ENCODE peak calls at places on chromosomes 4 and X, in four cellular contexts. One of them, this sample, is unnamed. For H3K36me3 and H3K9me3, the result is how much of the 10 kb centered on the place peaks cover.

GRCh38 chr4:88765729-88766128 is 68.1 kb upstream of the NAP1L5 start:
- DNase-seq in fibroblast of lung: peak
- DNase-seq in uterus: no peak
- DNase-seq in esophagus squamous epithelium: no peak
- DNase-seq in this sample: peak

GRCh38 chr4:17552427-17552826 is 24.6 kb upstream of the LAP3 start:
- DNase-seq in fibroblast of lung: no peak
- DNase-seq in uterus: no peak
- DNase-seq in esophagus squamous epithelium: no peak
- DNase-seq in this sample: no peak

GRCh38 chrX:64853424-64853823 is 122.8 kb downstream of the ZC4H2 start:
- DNase-seq in fibroblast of lung: no peak
- DNase-seq in uterus: no peak
- DNase-seq in esophagus squamous epithelium: no peak
- DNase-seq in this sample: no peak

GRCh38 chr4:31516520-31516919 is 796.4 kb downstream of the PCDH7 start:
- DNase-seq in fibroblast of lung: no peak
- DNase-seq in uterus: no peak
- DNase-seq in esophagus squamous epithelium: no peak
- DNase-seq in this sample: no peak

GRCh38 chrX:69096963-69097362 is 68.3 kb downstream of the PJA1 start:
- DNase-seq in fibroblast of lung: no peak
- DNase-seq in uterus: no peak
- DNase-seq in esophagus squamous epithelium: no peak
- DNase-seq in this sample: no peak

GRCh38 chrX:118188977-118189376 is 72.4 kb upstream of the KLHL13 start:
- DNase-seq in fibroblast of lung: no peak
- DNase-seq in uterus: no peak
- DNase-seq in esophagus squamous epithelium: no peak
- DNase-seq in this sample: no peak

GRCh38 chr4:37470243-37470642 is 215.9 kb downstream of the RELL1 start:
- DNase-seq in fibroblast of lung: no peak
- DNase-seq in uterus: no peak
- DNase-seq in esophagus squamous epithelium: no peak
- DNase-seq in this sample: no peak

GRCh38 chr4:26804451-26804850 is 56.2 kb upstream of the STIM2 start:
- DNase-seq in fibroblast of lung: no peak
- DNase-seq in uterus: no peak
- DNase-seq in esophagus squamous epithelium: no peak
- DNase-seq in this sample: no peak

GRCh38 chr4:93029774-93030173 is 726.0 kb downstream of the GRID2 start:
- DNase-seq in fibroblast of lung: no peak
- DNase-seq in uterus: no peak
- DNase-seq in esophagus squamous epithelium: no peak
- DNase-seq in this sample: no peak

GRCh38 chr4:5472166-5472565 is 236.2 kb downstream of the EVC2 start:
- DNase-seq in fibroblast of lung: no peak
- DNase-seq in uterus: no peak
- DNase-seq in esophagus squamous epithelium: no peak
- DNase-seq in this sample: peak

GRCh38 chr4:48017108-48017527 is 546 bp downstream of the NIPAL1 start:
- DNase-seq in fibroblast of lung: peak
- DNase-seq in uterus: peak
- DNase-seq in esophagus squamous epithelium: no peak
- DNase-seq in this sample: peak

DNA sequence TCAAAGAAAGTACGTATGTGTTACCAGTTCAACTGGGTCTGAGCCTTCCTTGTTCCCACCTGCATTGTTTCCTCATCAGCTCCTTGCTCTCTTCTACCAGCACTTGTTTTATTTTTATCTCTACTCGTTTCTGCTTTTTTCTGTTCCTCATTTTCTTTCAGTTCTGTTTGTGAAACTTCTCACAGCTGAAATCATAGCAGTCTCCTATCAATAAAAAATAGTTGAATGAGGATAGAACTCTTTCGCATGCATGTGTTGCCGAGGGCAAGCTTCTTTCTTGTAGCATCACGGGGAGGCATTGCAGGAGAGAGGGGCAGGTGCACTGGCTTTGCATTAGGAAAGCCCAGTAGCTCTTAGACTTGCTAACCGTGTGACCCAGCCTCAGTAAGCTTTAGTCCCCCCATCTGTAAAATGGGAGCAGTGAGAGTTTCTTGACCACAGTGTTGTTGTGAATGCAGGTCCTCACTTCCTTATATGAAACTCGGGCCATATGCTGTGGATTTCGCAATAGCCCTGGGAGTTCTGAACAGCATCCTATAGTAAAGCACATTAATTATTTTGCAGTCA is 24.7 kb downstream of the OFD1 start:
- DNase-seq in fibroblast of lung: no peak
- DNase-seq in uterus: no peak
- DNase-seq in esophagus squamous epithelium: no peak
- DNase-seq in this sample: no peak
- H3K36me3 ChIP-seq in fibroblast of lung: under half
- H3K36me3 ChIP-seq in uterus: under half
- H3K36me3 ChIP-seq in esophagus squamous epithelium: under half
- H3K36me3 ChIP-seq in this sample: half or more

GRCh38 chrX:149473092-149473491 is 32.0 kb downstream of the IDS start:
- DNase-seq in fibroblast of lung: no peak
- DNase-seq in uterus: no peak
- DNase-seq in esophagus squamous epithelium: no peak
- DNase-seq in this sample: no peak

GRCh38 chrX:149469406-149469805 is 35.7 kb downstream of the IDS start:
- DNase-seq in fibroblast of lung: no peak
- DNase-seq in uterus: no peak
- DNase-seq in esophagus squamous epithelium: no peak
- DNase-seq in this sample: no peak

GRCh38 chrX:149473966-149474365 is 31.1 kb downstream of the IDS start:
- DNase-seq in fibroblast of lung: no peak
- DNase-seq in uterus: no peak
- DNase-seq in esophagus squamous epithelium: no peak
- DNase-seq in this sample: no peak

GRCh38 chrX:149472620-149473019 is 32.5 kb downstream of the IDS start:
- DNase-seq in fibroblast of lung: no peak
- DNase-seq in uterus: no peak
- DNase-seq in esophagus squamous epithelium: no peak
- DNase-seq in this sample: no peak

GRCh38 chrX:149470960-149471359 is 34.1 kb downstream of the IDS start:
- DNase-seq in fibroblast of lung: peak
- DNase-seq in uterus: peak
- DNase-seq in esophagus squamous epithelium: no peak
- DNase-seq in this sample: peak
- H3K9me3 ChIP-seq in fibroblast of lung: under half
- H3K9me3 ChIP-seq in uterus: under half
- H3K9me3 ChIP-seq in esophagus squamous epithelium: under half
- H3K9me3 ChIP-seq in this sample: under half

DNA sequence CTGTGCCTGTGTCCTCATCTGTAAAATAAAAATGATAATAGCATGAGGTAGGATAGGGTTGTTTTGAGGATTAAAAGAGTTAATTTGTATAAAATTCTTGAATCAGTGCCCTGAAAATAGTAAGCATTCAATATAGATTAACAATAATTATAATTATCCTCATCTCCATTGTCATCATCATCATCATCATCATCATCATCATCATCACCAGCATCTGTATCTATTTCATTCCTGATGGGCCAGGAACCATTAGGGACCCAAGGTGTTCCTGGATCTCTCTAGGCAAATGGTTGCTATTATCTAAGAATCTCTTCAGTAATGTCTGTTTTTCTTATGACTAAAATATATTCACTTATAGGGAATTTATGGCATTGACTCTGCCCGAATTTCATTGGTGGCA is 31.6 kb downstream of the RASSF6 start:
- DNase-seq in fibroblast of lung: no peak
- DNase-seq in uterus: no peak
- DNase-seq in esophagus squamous epithelium: no peak
- DNase-seq in this sample: no peak
- H3K36me3 ChIP-seq in fibroblast of lung: under half
- H3K36me3 ChIP-seq in uterus: under half
- H3K36me3 ChIP-seq in esophagus squamous epithelium: under half
- H3K36me3 ChIP-seq in this sample: under half

DNA sequence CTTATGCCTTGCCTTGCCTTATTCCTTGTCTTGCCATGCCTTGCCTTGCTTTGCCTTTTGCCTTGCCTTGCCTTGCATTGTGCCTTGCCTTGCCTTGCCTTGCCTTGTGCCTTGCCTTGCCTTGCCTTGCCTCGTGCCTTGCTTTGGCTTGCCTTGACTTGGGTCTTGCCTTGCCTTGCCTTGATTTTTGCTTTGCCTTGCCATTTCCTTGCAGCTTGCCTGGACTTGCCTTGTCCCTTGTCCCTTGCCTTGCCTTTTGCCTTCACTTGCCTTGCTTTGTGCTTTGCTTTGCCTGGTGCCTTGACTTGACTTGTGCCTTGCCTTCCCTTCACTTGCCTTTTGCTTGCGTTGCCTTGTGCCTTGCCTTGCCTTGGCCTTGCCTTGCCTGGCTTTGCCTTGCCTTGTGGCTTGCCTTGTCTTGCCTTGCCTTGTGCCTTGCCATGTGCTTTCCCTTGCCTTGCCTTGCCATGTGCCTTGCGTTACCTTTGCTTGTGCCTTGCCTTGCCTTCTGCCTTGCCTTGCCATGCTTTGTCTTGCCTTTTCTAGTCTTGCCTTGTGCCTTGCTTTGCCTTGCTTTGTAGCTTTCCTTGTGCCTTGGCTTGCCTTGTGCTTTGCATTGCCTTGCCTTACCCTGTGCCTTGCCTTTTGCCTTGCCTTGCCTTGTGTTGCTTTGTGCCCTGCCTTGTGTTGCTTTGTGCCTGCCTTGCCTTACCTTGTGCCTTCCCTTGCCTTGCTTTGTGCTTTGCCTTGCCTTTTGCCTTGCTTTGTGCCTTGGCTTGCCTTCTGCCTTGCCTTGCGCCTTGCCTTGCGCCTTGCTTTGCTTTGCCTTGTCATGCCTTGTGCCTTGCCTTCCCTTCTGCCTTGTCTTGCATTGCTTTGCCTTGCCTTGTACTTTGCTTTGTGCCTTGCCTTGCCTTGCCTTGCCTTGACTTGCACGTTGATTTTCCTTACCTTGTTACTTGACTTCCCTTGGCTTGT is 92.8 kb downstream of the TAB3 start:
- DNase-seq in fibroblast of lung: no peak
- DNase-seq in uterus: no peak
- DNase-seq in esophagus squamous epithelium: no peak
- DNase-seq in this sample: no peak
- H3K9me3 ChIP-seq in fibroblast of lung: under half
- H3K9me3 ChIP-seq in uterus: under half
- H3K9me3 ChIP-seq in esophagus squamous epithelium: under half
- H3K9me3 ChIP-seq in this sample: under half

DNA sequence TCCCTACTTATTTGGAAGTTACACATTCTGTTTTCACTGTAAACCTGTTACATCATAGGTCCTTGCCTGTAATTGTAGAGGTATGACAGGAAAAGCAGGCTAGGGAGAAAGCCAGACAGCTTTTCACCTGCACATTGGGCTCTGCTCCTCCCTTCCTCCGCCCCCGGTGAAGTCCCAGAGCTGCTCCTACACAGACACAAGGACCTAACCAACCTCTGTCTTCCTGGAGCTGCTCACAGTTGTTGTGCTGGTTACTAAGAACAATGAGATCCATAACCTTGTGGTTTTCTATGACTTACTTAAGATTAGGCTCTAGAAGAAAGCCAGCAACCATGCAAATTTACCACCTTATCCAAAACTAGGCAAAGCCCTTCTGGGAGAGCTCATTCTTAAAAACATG is 40.0 kb downstream of the MOSPD2 start:
- DNase-seq in fibroblast of lung: peak
- DNase-seq in uterus: no peak
- DNase-seq in esophagus squamous epithelium: no peak
- DNase-seq in this sample: no peak
- H3K36me3 ChIP-seq in fibroblast of lung: under half
- H3K36me3 ChIP-seq in uterus: under half
- H3K36me3 ChIP-seq in esophagus squamous epithelium: under half
- H3K36me3 ChIP-seq in this sample: under half

GRCh38 chr4:11777447-11777846 is 348.8 kb upstream of the HS3ST1 start:
- DNase-seq in fibroblast of lung: no peak
- DNase-seq in uterus: no peak
- DNase-seq in esophagus squamous epithelium: no peak
- DNase-seq in this sample: no peak
- H3K9me3 ChIP-seq in fibroblast of lung: under half
- H3K9me3 ChIP-seq in uterus: under half
- H3K9me3 ChIP-seq in esophagus squamous epithelium: under half
- H3K9me3 ChIP-seq in this sample: under half

GRCh38 chr4:8895295-8895694 is 23.7 kb upstream of the HMX1 start:
- DNase-seq in fibroblast of lung: no peak
- DNase-seq in uterus: no peak
- DNase-seq in esophagus squamous epithelium: no peak
- DNase-seq in this sample: no peak
- H3K36me3 ChIP-seq in fibroblast of lung: under half
- H3K36me3 ChIP-seq in uterus: under half
- H3K36me3 ChIP-seq in esophagus squamous epithelium: under half
- H3K36me3 ChIP-seq in this sample: under half

This sample was measured in tibial artery.